ENCODE peak calls at places on chromosomes 5 and 9, in five cellular contexts. Z is IMR-90, B is H1, X is H9, W is mesenchymal stem cell. N is an unnamed sample.
A peak's percentile ranks its signal among the peaks of the same experiment; 100 is the strongest.

GRCh38 chr5:157324237-157324636 is 58.3 kb downstream of the CYFIP2 start:
- DNase-seq in Z (no peak), B (no peak), X (peak; percentile 49), W (no peak), N (no peak)

GRCh38 chr5:97998946-97999345 is 774.5 kb upstream of the RGMB start:
- DNase-seq in Z (peak; percentile 47), B (no peak), X (no peak), W (peak; percentile 28), N (peak; percentile 46)

GRCh38 chr5:141743652-141744333 is 61.8 kb upstream of the ARAP3 start:
- DNase-seq in Z (no peak), B (no peak), X (no peak), W (no peak), N (no peak)

GRCh38 chr9:13411827-13412226 is 132.3 kb upstream of the MPDZ start:
- DNase-seq in Z (no peak), B (no peak), X (no peak), W (no peak), N (no peak)

GRCh38 chr9:21580636-21581353 is 98.7 kb upstream of the IFNE start:
- DNase-seq in Z (no peak), B (no peak), X (no peak), W (no peak), N (no peak)

GRCh38 chr5:139639619-139640431 is 8.3 kb upstream of the CXXC5 start:
- DNase-seq in Z (peak; percentile 53), B (no peak), X (no peak), W (no peak), N (no peak)

GRCh38 chr9:21452681-21453080 is 12.4 kb downstream of the IFNA1 start:
- DNase-seq in Z (no peak), B (no peak), X (no peak), W (no peak), N (no peak)

GRCh38 chr5:24644757-24645156 is at the start of gene CDH10:
- DNase-seq in Z (no peak), B (peak; percentile 92), X (peak; percentile 96), W (peak; percentile 62), N (peak; percentile 83)

GRCh38 chr5:40386293-40386692 is 293.4 kb upstream of the PTGER4 start:
- DNase-seq in Z (peak; percentile 55), B (no peak), X (no peak), W (peak; percentile 44), N (no peak)

GRCh38 chr5:77064040-77064439 is 23.0 kb downstream of the ZBED3 start:
- DNase-seq in Z (no peak), B (no peak), X (no peak), W (no peak), N (no peak)

GRCh38 chr5:94544031-94544650 is 74.3 kb downstream of the KIAA0825 start:
- DNase-seq in Z (peak; percentile 15), B (no peak), X (no peak), W (peak; percentile 8), N (no peak)

GRCh38 chr5:60538955-60539866 is 160.8 kb downstream of the DEPDC1B start:
- DNase-seq in Z (peak; percentile 5), B (no peak), X (no peak), W (peak; percentile 74), N (no peak)

GRCh38 chr5:55308254-55308836 is 556 bp downstream of the MTREX start:
- DNase-seq in Z (peak; percentile 19), B (no peak), X (no peak), W (peak; percentile 52), N (peak; percentile 5)

GRCh38 chr5:107230367-107230766 is 440.4 kb downstream of the EFNA5 start:
- DNase-seq in Z (no peak), B (no peak), X (no peak), W (no peak), N (no peak)

GRCh38 chr5:10081584-10081983 is 168.1 kb downstream of the ATPSCKMT start:
- DNase-seq in Z (no peak), B (no peak), X (no peak), W (no peak), N (no peak)

GRCh38 chr5:124906339-124907097 is 160.1 kb upstream of the ZNF608 start:
- DNase-seq in Z (peak; percentile 79), B (no peak), X (no peak), W (peak; percentile 90), N (no peak)

GRCh38 chr5:38783011-38783551 is 62.7 kb upstream of the OSMR start:
- DNase-seq in Z (peak; percentile 95), B (no peak), X (no peak), W (peak; percentile 97), N (no peak)

GRCh38 chr9:133679056-133679455 is 42.9 kb downstream of the DBH start:
- DNase-seq in Z (no peak), B (no peak), X (no peak), W (no peak), N (no peak)

GRCh38 chr5:150206780-150207115 is 16.9 kb downstream of the SLC6A7 start:
- DNase-seq in Z (no peak), B (no peak), X (no peak), W (no peak), N (no peak)

GRCh38 chr5:138752951-138753793 is at the start of gene CTNNA1:
- DNase-seq in Z (peak; percentile 49), B (no peak), X (peak; percentile 89), W (peak; percentile 75), N (peak; percentile 68)

GRCh38 chr5:72452515-72453259 is 54.5 kb downstream of the ZNF366 start:
- DNase-seq in Z (peak; percentile 72), B (no peak), X (no peak), W (peak; percentile 72), N (no peak)

GRCh38 chr9:108184941-108185340 is 670.8 kb downstream of the ACTL7B start:
- DNase-seq in Z (peak; percentile 34), B (no peak), X (no peak), W (peak; percentile 58), N (no peak)

GRCh38 chr5:93532370-93532769 is 48.6 kb downstream of the NR2F1-AS1 start:
- DNase-seq in Z (peak; percentile 94), B (no peak), X (no peak), W (peak; percentile 74), N (no peak)

GRCh38 chr9:125343518-125344284 is 82.1 kb downstream of the GAPVD1 start:
- DNase-seq in Z (peak; percentile 76), B (peak; percentile 49), X (peak; percentile 58), W (peak; percentile 59), N (peak; percentile 57)

GRCh38 chr9:70998962-70999361 is 122.5 kb downstream of the TRPM3 start:
- DNase-seq in Z (peak; percentile 27), B (no peak), X (no peak), W (peak; percentile 16), N (no peak)

GRCh38 chr9:72772641-72773040 is 180.2 kb downstream of the ALDH1A1 start:
- DNase-seq in Z (peak; percentile 7), B (no peak), X (no peak), W (peak; percentile 5), N (no peak)

GRCh38 chr5:115096034-115096769 is 73.5 kb downstream of the TRIM36 start:
- DNase-seq in Z (no peak), B (no peak), X (no peak), W (peak; percentile 4), N (no peak)

GRCh38 chr5:74186351-74187315 is 453.9 kb downstream of the ENC1 start:
- DNase-seq in Z (peak; percentile 80), B (no peak), X (no peak), W (no peak), N (no peak)

GRCh38 chr9:116149844-116150243 is 3.7 kb upstream of the PAPPA start:
- DNase-seq in Z (no peak), B (no peak), X (peak; percentile 57), W (peak; percentile 37), N (peak; percentile 41)

GRCh38 chr5:174617910-174618309 is 106.5 kb upstream of the MSX2 start:
- DNase-seq in Z (no peak), B (no peak), X (no peak), W (no peak), N (no peak)

GRCh38 chr9:17191095-17191494 is 56.3 kb downstream of the CNTLN start:
- DNase-seq in Z (peak; percentile 25), B (no peak), X (no peak), W (peak; percentile 40), N (no peak)

GRCh38 chr5:154485850-154486426 is 7.9 kb upstream of the HAND1 start:
- DNase-seq in Z (no peak), B (no peak), X (peak; percentile 2), W (no peak), N (no peak)
- H3K9ac ChIP-seq in Z (no peak overlapping the region), B (no peak overlapping the region), X (no peak overlapping the region), W (no peak overlapping the region), N (no peak overlapping the region)

GRCh38 chr5:143403607-143404415 is at the start of gene NR3C1:
- DNase-seq in Z (peak; percentile 86), B (no peak), X (peak; percentile 38), W (peak; percentile 90), N (peak; percentile 44)

GRCh38 chr5:143406408-143406807 is 2.9 kb upstream of the NR3C1 start:
- DNase-seq in Z (no peak), B (no peak), X (no peak), W (no peak), N (no peak)

GRCh38 chr5:143404416-143405062 is 1.1 kb upstream of the NR3C1 start:
- DNase-seq in Z (peak; percentile 93), B (no peak), X (peak; percentile 70), W (peak; percentile 89), N (peak; percentile 20)

GRCh38 chr5:143405063-143405746 is 1.7 kb upstream of the NR3C1 start:
- DNase-seq in Z (peak; percentile 72), B (no peak), X (peak; percentile 78), W (peak; percentile 80), N (peak; percentile 69)

GRCh38 chr5:143405747-143406098 is 2.2 kb upstream of the NR3C1 start:
- DNase-seq in Z (no peak), B (no peak), X (no peak), W (no peak), N (no peak)
- H2BK15ac ChIP-seq in Z (peak overlapping the region; percentile 86), B (no peak overlapping the region), X (no peak overlapping the region), W (peak overlapping the region; percentile 4), N (peak overlapping the region; percentile 33)

GRCh38 chr9:136570916-136571315 is 25.1 kb upstream of the NOTCH1 start:
- DNase-seq in Z (no peak), B (no peak), X (no peak), W (no peak), N (no peak)

GRCh38 chr9:136570191-136570845 is 24.5 kb upstream of the NOTCH1 start:
- DNase-seq in Z (no peak), B (no peak), X (no peak), W (no peak), N (no peak)

GRCh38 chr9:136572596-136573313 is 26.9 kb upstream of the NOTCH1 start:
- DNase-seq in Z (no peak), B (no peak), X (peak; percentile 56), W (no peak), N (no peak)

GRCh38 chr9:136572003-136572595 is 26.3 kb upstream of the NOTCH1 start:
- DNase-seq in Z (peak; percentile 77), B (peak; percentile 93), X (peak; percentile 97), W (peak; percentile 72), N (peak; percentile 97)

GRCh38 chr9:136571525-136571924 is 25.7 kb upstream of the NOTCH1 start:
- DNase-seq in Z (no peak), B (no peak), X (no peak), W (no peak), N (no peak)
- H3K14ac ChIP-seq in Z (peak overlapping the region; percentile 74), B (no peak overlapping the region), X (peak overlapping the region; percentile 60), W (no peak overlapping the region), N (peak overlapping the region; percentile 73)

DNA sequence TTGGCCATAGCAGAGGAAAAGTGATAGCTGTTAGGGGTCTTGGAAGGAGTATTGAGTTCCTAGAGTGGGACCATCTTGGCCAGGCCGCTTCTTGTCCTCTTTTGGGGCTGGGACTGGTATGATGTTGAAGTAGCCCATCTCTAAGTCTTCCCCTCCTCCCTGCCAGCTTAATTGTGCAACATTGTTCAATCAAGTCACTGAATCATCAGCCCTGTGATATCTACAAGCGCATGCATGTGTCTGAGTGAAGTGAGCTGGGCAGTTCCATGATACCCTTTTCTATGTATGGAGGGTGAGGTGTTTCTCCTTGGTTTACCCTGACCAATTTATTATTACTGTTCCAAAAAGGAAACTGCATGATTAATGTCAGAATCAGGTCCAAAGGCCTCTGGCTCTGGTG is 112.2 kb downstream of the C9orf152 start:
- DNase-seq in Z (peak; percentile 70), B (no peak), X (no peak), W (peak; percentile 85), N (no peak)
- H3K9ac ChIP-seq in Z (no peak overlapping the region), B (no peak overlapping the region), X (no peak overlapping the region), W (peak overlapping the region; percentile 6), N (no peak overlapping the region)

N was measured in neuronal stem cell.